ENCODE peak calls at places on chromosomes 2 and 18, in ten cellular contexts. One of them, this sample, is unnamed.

GRCh38 chr18:35303610-35304009 is 13.6 kb upstream of the ZSCAN30 start:
- DNase-seq in heart left ventricle: no peak
- DNase-seq in ovary: no peak
- DNase-seq in GM12892: no peak
- DNase-seq in uterus: no peak
- DNase-seq in K562: no peak
- DNase-seq in A549: no peak
- DNase-seq in body of pancreas: no peak
- DNase-seq in vagina: no peak
- DNase-seq in thyroid gland: no peak
- DNase-seq in this sample: no peak

GRCh38 chr2:102029405-102029804 is 37.6 kb downstream of the IL1R2 start:
- DNase-seq in heart left ventricle: no peak
- DNase-seq in ovary: no peak
- DNase-seq in GM12892: no peak
- DNase-seq in uterus: no peak
- DNase-seq in K562: no peak
- DNase-seq in A549: no peak
- DNase-seq in body of pancreas: no peak
- DNase-seq in vagina: no peak
- DNase-seq in thyroid gland: no peak
- DNase-seq in this sample: no peak

GRCh38 chr2:165634855-165635254 is 159.2 kb downstream of the GALNT3 start:
- DNase-seq in heart left ventricle: peak
- DNase-seq in ovary: peak
- DNase-seq in GM12892: no peak
- DNase-seq in uterus: peak
- DNase-seq in K562: no peak
- DNase-seq in A549: no peak
- DNase-seq in body of pancreas: peak
- DNase-seq in vagina: no peak
- DNase-seq in thyroid gland: peak
- DNase-seq in this sample: no peak

GRCh38 chr2:25207078-25207545 is 38.7 kb upstream of the POMC start:
- DNase-seq in heart left ventricle: no peak
- DNase-seq in ovary: no peak
- DNase-seq in GM12892: no peak
- DNase-seq in uterus: no peak
- DNase-seq in K562: no peak
- DNase-seq in A549: no peak
- DNase-seq in body of pancreas: no peak
- DNase-seq in vagina: no peak
- DNase-seq in thyroid gland: no peak
- DNase-seq in this sample: no peak

GRCh38 chr2:197996583-197996982 is 192.2 kb downstream of the PLCL1 start:
- DNase-seq in heart left ventricle: no peak
- DNase-seq in ovary: no peak
- DNase-seq in GM12892: no peak
- DNase-seq in uterus: no peak
- DNase-seq in K562: no peak
- DNase-seq in A549: no peak
- DNase-seq in body of pancreas: no peak
- DNase-seq in vagina: no peak
- DNase-seq in thyroid gland: no peak
- DNase-seq in this sample: no peak

GRCh38 chr2:69059731-69060290 is 46.8 kb downstream of the ANTXR1 start:
- DNase-seq in heart left ventricle: no peak
- DNase-seq in ovary: no peak
- DNase-seq in GM12892: no peak
- DNase-seq in uterus: no peak
- DNase-seq in K562: no peak
- DNase-seq in A549: no peak
- DNase-seq in body of pancreas: no peak
- DNase-seq in vagina: no peak
- DNase-seq in thyroid gland: no peak
- DNase-seq in this sample: no peak

GRCh38 chr2:174336403-174337336 is 1.9 kb downstream of the SP9 start:
- DNase-seq in heart left ventricle: no peak
- DNase-seq in ovary: no peak
- DNase-seq in GM12892: no peak
- DNase-seq in uterus: no peak
- DNase-seq in K562: peak
- DNase-seq in A549: peak
- DNase-seq in body of pancreas: peak
- DNase-seq in vagina: no peak
- DNase-seq in thyroid gland: peak
- DNase-seq in this sample: peak

GRCh38 chr18:42064109-42064508 is 109.1 kb downstream of the PIK3C3 start:
- DNase-seq in heart left ventricle: no peak
- DNase-seq in ovary: no peak
- DNase-seq in GM12892: no peak
- DNase-seq in uterus: no peak
- DNase-seq in K562: no peak
- DNase-seq in A549: no peak
- DNase-seq in body of pancreas: no peak
- DNase-seq in vagina: no peak
- DNase-seq in thyroid gland: no peak
- DNase-seq in this sample: no peak

GRCh38 chr2:2879071-2879470 is 498.5 kb downstream of the EIPR1 start:
- DNase-seq in heart left ventricle: no peak
- DNase-seq in ovary: no peak
- DNase-seq in GM12892: no peak
- DNase-seq in uterus: no peak
- DNase-seq in K562: no peak
- DNase-seq in A549: no peak
- DNase-seq in body of pancreas: no peak
- DNase-seq in vagina: no peak
- DNase-seq in thyroid gland: no peak
- DNase-seq in this sample: no peak

GRCh38 chr2:45382744-45383143 is 228.3 kb downstream of the SRBD1 start:
- DNase-seq in heart left ventricle: no peak
- DNase-seq in ovary: no peak
- DNase-seq in GM12892: no peak
- DNase-seq in uterus: no peak
- DNase-seq in K562: no peak
- DNase-seq in A549: no peak
- DNase-seq in body of pancreas: peak
- DNase-seq in vagina: no peak
- DNase-seq in thyroid gland: no peak
- DNase-seq in this sample: no peak

GRCh38 chr2:142140434-142140845 is 9.6 kb upstream of the LRP1B start:
- DNase-seq in heart left ventricle: no peak
- DNase-seq in ovary: no peak
- DNase-seq in GM12892: no peak
- DNase-seq in uterus: no peak
- DNase-seq in K562: no peak
- DNase-seq in A549: peak
- DNase-seq in body of pancreas: no peak
- DNase-seq in vagina: no peak
- DNase-seq in thyroid gland: no peak
- DNase-seq in this sample: peak

GRCh38 chr18:49756671-49757362 is 56.5 kb downstream of the ACAA2 start:
- DNase-seq in heart left ventricle: no peak
- DNase-seq in ovary: no peak
- DNase-seq in GM12892: no peak
- DNase-seq in uterus: no peak
- DNase-seq in K562: no peak
- DNase-seq in A549: no peak
- DNase-seq in body of pancreas: no peak
- DNase-seq in vagina: no peak
- DNase-seq in thyroid gland: no peak
- DNase-seq in this sample: no peak

GRCh38 chr2:44005831-44006230 is 10.0 kb upstream of the LRPPRC start:
- DNase-seq in heart left ventricle: no peak
- DNase-seq in ovary: no peak
- DNase-seq in GM12892: no peak
- DNase-seq in uterus: no peak
- DNase-seq in K562: no peak
- DNase-seq in A549: no peak
- DNase-seq in body of pancreas: no peak
- DNase-seq in vagina: no peak
- DNase-seq in thyroid gland: no peak
- DNase-seq in this sample: no peak

GRCh38 chr18:34222396-34223163 is 2.1 kb downstream of the NOL4 start:
- DNase-seq in heart left ventricle: no peak
- DNase-seq in ovary: no peak
- DNase-seq in GM12892: no peak
- DNase-seq in uterus: no peak
- DNase-seq in K562: no peak
- DNase-seq in A549: no peak
- DNase-seq in body of pancreas: peak
- DNase-seq in vagina: no peak
- DNase-seq in thyroid gland: peak
- DNase-seq in this sample: no peak

GRCh38 chr18:74252032-74252380 is 39.8 kb downstream of the CYB5A start:
- DNase-seq in heart left ventricle: no peak
- DNase-seq in ovary: no peak
- DNase-seq in GM12892: no peak
- DNase-seq in uterus: no peak
- DNase-seq in K562: no peak
- DNase-seq in A549: peak
- DNase-seq in body of pancreas: no peak
- DNase-seq in vagina: no peak
- DNase-seq in thyroid gland: peak
- DNase-seq in this sample: no peak

GRCh38 chr2:119694994-119695521 is 16.1 kb downstream of the TMEM177 start:
- DNase-seq in heart left ventricle: no peak
- DNase-seq in ovary: peak
- DNase-seq in GM12892: no peak
- DNase-seq in uterus: no peak
- DNase-seq in K562: no peak
- DNase-seq in A549: no peak
- DNase-seq in body of pancreas: peak
- DNase-seq in vagina: no peak
- DNase-seq in thyroid gland: peak
- DNase-seq in this sample: no peak

GRCh38 chr2:157055660-157056199 is 201.8 kb upstream of the GALNT5 start:
- DNase-seq in heart left ventricle: no peak
- DNase-seq in ovary: no peak
- DNase-seq in GM12892: no peak
- DNase-seq in uterus: no peak
- DNase-seq in K562: no peak
- DNase-seq in A549: peak
- DNase-seq in body of pancreas: no peak
- DNase-seq in vagina: no peak
- DNase-seq in thyroid gland: no peak
- DNase-seq in this sample: peak

GRCh38 chr18:70500748-70501147 is 211.9 kb downstream of the SOCS6 start:
- DNase-seq in heart left ventricle: no peak
- DNase-seq in ovary: no peak
- DNase-seq in GM12892: no peak
- DNase-seq in uterus: no peak
- DNase-seq in K562: no peak
- DNase-seq in A549: no peak
- DNase-seq in body of pancreas: no peak
- DNase-seq in vagina: no peak
- DNase-seq in thyroid gland: no peak
- DNase-seq in this sample: no peak
- TF ChIP-seq POLR2A in heart left ventricle: no peak
- TF ChIP-seq POLR2A in ovary: no peak
- TF ChIP-seq POLR2A in GM12892: no peak
- TF ChIP-seq POLR2A in uterus: no peak
- TF ChIP-seq POLR2A in K562: no peak
- TF ChIP-seq POLR2A in A549: no peak
- TF ChIP-seq POLR2A in body of pancreas: no peak
- TF ChIP-seq POLR2A in vagina: no peak
- TF ChIP-seq POLR2A in thyroid gland: no peak
- TF ChIP-seq POLR2A in this sample: no peak

GRCh38 chr18:57077786-57078552 is 68.9 kb upstream of the BOD1L2 start:
- DNase-seq in heart left ventricle: no peak
- DNase-seq in ovary: no peak
- DNase-seq in GM12892: peak
- DNase-seq in uterus: no peak
- DNase-seq in K562: no peak
- DNase-seq in A549: no peak
- DNase-seq in body of pancreas: no peak
- DNase-seq in vagina: no peak
- DNase-seq in thyroid gland: no peak
- DNase-seq in this sample: no peak
- TF ChIP-seq POLR2A in heart left ventricle: no peak
- TF ChIP-seq POLR2A in ovary: no peak
- TF ChIP-seq POLR2A in GM12892: peak
- TF ChIP-seq POLR2A in uterus: no peak
- TF ChIP-seq POLR2A in K562: no peak
- TF ChIP-seq POLR2A in A549: no peak
- TF ChIP-seq POLR2A in body of pancreas: no peak
- TF ChIP-seq POLR2A in vagina: no peak
- TF ChIP-seq POLR2A in thyroid gland: no peak
- TF ChIP-seq POLR2A in this sample: no peak

GRCh38 chr2:213284105-213285090 is at the start of gene SPAG16:
- DNase-seq in heart left ventricle: peak
- DNase-seq in ovary: peak
- DNase-seq in GM12892: peak
- DNase-seq in uterus: peak
- DNase-seq in K562: peak
- DNase-seq in A549: peak
- DNase-seq in body of pancreas: peak
- DNase-seq in vagina: peak
- DNase-seq in thyroid gland: peak
- DNase-seq in this sample: peak
- TF ChIP-seq POLR2A in heart left ventricle: no peak
- TF ChIP-seq POLR2A in ovary: peak
- TF ChIP-seq POLR2A in GM12892: peak
- TF ChIP-seq POLR2A in uterus: peak
- TF ChIP-seq POLR2A in K562: no peak
- TF ChIP-seq POLR2A in A549: peak
- TF ChIP-seq POLR2A in body of pancreas: peak
- TF ChIP-seq POLR2A in vagina: no peak
- TF ChIP-seq POLR2A in thyroid gland: no peak
- TF ChIP-seq POLR2A in this sample: peak

GRCh38 chr2:160388464-160389263 is 104.9 kb downstream of the RBMS1 start:
- DNase-seq in heart left ventricle: peak
- DNase-seq in ovary: no peak
- DNase-seq in GM12892: no peak
- DNase-seq in uterus: no peak
- DNase-seq in K562: no peak
- DNase-seq in A549: no peak
- DNase-seq in body of pancreas: no peak
- DNase-seq in vagina: no peak
- DNase-seq in thyroid gland: peak
- DNase-seq in this sample: peak

GRCh38 chr2:160389875-160390274 is 103.7 kb downstream of the RBMS1 start:
- DNase-seq in heart left ventricle: no peak
- DNase-seq in ovary: no peak
- DNase-seq in GM12892: no peak
- DNase-seq in uterus: no peak
- DNase-seq in K562: no peak
- DNase-seq in A549: peak
- DNase-seq in body of pancreas: no peak
- DNase-seq in vagina: no peak
- DNase-seq in thyroid gland: no peak
- DNase-seq in this sample: no peak

GRCh38 chr2:160394153-160394552 is 99.5 kb downstream of the RBMS1 start:
- DNase-seq in heart left ventricle: no peak
- DNase-seq in ovary: no peak
- DNase-seq in GM12892: peak
- DNase-seq in uterus: no peak
- DNase-seq in K562: no peak
- DNase-seq in A549: no peak
- DNase-seq in body of pancreas: no peak
- DNase-seq in vagina: no peak
- DNase-seq in thyroid gland: no peak
- DNase-seq in this sample: no peak

GRCh38 chr2:160390544-160391258 is 102.9 kb downstream of the RBMS1 start:
- DNase-seq in heart left ventricle: no peak
- DNase-seq in ovary: no peak
- DNase-seq in GM12892: no peak
- DNase-seq in uterus: no peak
- DNase-seq in K562: no peak
- DNase-seq in A549: no peak
- DNase-seq in body of pancreas: no peak
- DNase-seq in vagina: no peak
- DNase-seq in thyroid gland: no peak
- DNase-seq in this sample: no peak

GRCh38 chr2:160392201-160392600 is 101.4 kb downstream of the RBMS1 start:
- DNase-seq in heart left ventricle: no peak
- DNase-seq in ovary: no peak
- DNase-seq in GM12892: no peak
- DNase-seq in uterus: no peak
- DNase-seq in K562: no peak
- DNase-seq in A549: no peak
- DNase-seq in body of pancreas: no peak
- DNase-seq in vagina: no peak
- DNase-seq in thyroid gland: no peak
- DNase-seq in this sample: no peak
- TF ChIP-seq POLR2A in heart left ventricle: no peak
- TF ChIP-seq POLR2A in ovary: no peak
- TF ChIP-seq POLR2A in GM12892: no peak
- TF ChIP-seq POLR2A in uterus: no peak
- TF ChIP-seq POLR2A in K562: no peak
- TF ChIP-seq POLR2A in A549: no peak
- TF ChIP-seq POLR2A in body of pancreas: no peak
- TF ChIP-seq POLR2A in vagina: no peak
- TF ChIP-seq POLR2A in thyroid gland: no peak
- TF ChIP-seq POLR2A in this sample: no peak

This sample was measured in erythroblast.